ENCODE peak calls at places on chromosomes 4 and X, in seven cellular contexts. F is CD4-positive, alpha-beta T cell; G is activated CD4-positive, alpha-beta T cell treated with anti-CD3 and anti-CD28 coated beads for 24 hours; M is right atrium auricular region; D is activated CD8-positive, alpha-beta memory T cell treated with anti-CD3 and anti-CD28 coated beads, Interleukin-2, amount 50 U/mL, for 4 hours; U is non-pigmented ciliary epithelial cell; T is astrocyte of the spinal cord. H is an unnamed sample.

GRCh38 chr4:85557016-85557901 is 82.3 kb downstream of the ARHGAP24 start:
- DNase-seq in G (no peak), D (no peak), F (no peak), U (no peak), M (no peak), T (no peak), H (no peak)

GRCh38 chr4:27149541-27150212 is 289.0 kb downstream of the STIM2 start:
- DNase-seq in T (peak), U (peak), D (no peak), F (no peak), M (no peak), G (no peak), H (no peak)

GRCh38 chrX:25010784-25011588 is 4.8 kb downstream of the ARX start:
- DNase-seq in F (no peak), M (no peak), U (no peak), D (no peak), G (no peak), T (no peak), H (no peak)

GRCh38 chr4:23903859-23904438 is 14.1 kb upstream of the PPARGC1A start:
- DNase-seq in D (no peak), U (no peak), M (no peak), G (no peak), F (no peak), T (no peak), H (no peak)

GRCh38 chr4:109801895-109802319 is at the start of gene CFI:
- DNase-seq in U (peak), D (no peak), M (no peak), F (no peak), G (no peak), T (peak), H (no peak)

GRCh38 chr4:4838602-4839470 is 20.6 kb upstream of the MSX1 start:
- DNase-seq in D (no peak), T (peak), G (no peak), M (no peak), F (no peak), U (no peak), H (no peak)

GRCh38 chrX:52271212-52271611 is 86.5 kb downstream of the MAGED4 start:
- DNase-seq in F (no peak), M (no peak), T (no peak), U (no peak), D (no peak), G (no peak), H (no peak)

GRCh38 chrX:88789825-88790224 is 42.8 kb downstream of the CPXCR1 start:
- DNase-seq in M (no peak), F (no peak), U (no peak), T (no peak), G (no peak), D (no peak), H (no peak)

GRCh38 chrX:50988649-50989048 is 78.1 kb downstream of the BMP15 start:
- DNase-seq in T (peak), M (no peak), F (no peak), D (no peak), U (no peak), G (no peak), H (no peak)

GRCh38 chr4:121192013-121192412 is 27.9 kb upstream of the TNIP3 start:
- DNase-seq in F (no peak), U (no peak), D (no peak), M (no peak), G (no peak), T (no peak), H (no peak)

GRCh38 chrX:30577362-30577961 is at the start of gene TASL:
- DNase-seq in M (no peak), D (no peak), G (no peak), F (peak), T (no peak), U (no peak), H (no peak)

GRCh38 chr4:37999000-37999745 is 39.0 kb downstream of the PTTG2 start:
- DNase-seq in M (no peak), T (no peak), D (no peak), G (no peak), F (no peak), U (no peak), H (no peak)

GRCh38 chr4:1201851-1202525 is 29.6 kb upstream of the SPON2 start:
- DNase-seq in D (peak), F (peak), M (peak), T (peak), U (peak), G (peak), H (no peak)

GRCh38 chr4:139589619-139590018 is 33.6 kb upstream of the SETD7 start:
- DNase-seq in M (peak), D (no peak), F (no peak), G (no peak), U (no peak), T (no peak), H (no peak)

H was measured in ascending aorta.